ENCODE peak calls at places on chromosome 17, in six cellular contexts. F, V, A, O, C and D are unnamed samples. For H3K4me1, the result is how much of the 10 kb centered on the place peaks cover.

GRCh38 chr17:69500911-69501429 is 86.5 kb downstream of the MAP2K6 start:
- DNase-seq in O (no peak), C (peak), F (no peak), V (no peak), A (no peak), D (peak)

GRCh38 chr17:4504188-4504587 is 5.5 kb downstream of the SPNS2 start:
- DNase-seq in V (no peak), F (no peak), C (no peak), O (no peak), A (no peak), D (no peak)

GRCh38 chr17:34607917-34608316 is 28.5 kb downstream of the TMEM132E start:
- DNase-seq in A (no peak), F (no peak), V (peak), C (no peak), O (no peak), D (no peak)

GRCh38 chr17:76202516-76202915 is 37.8 kb downstream of the RNF157 start:
- DNase-seq in V (no peak), C (no peak), O (no peak), F (no peak), A (no peak), D (no peak)

GRCh38 chr17:82244413-82245140 is 15.7 kb downstream of the SLC16A3 start:
- DNase-seq in C (peak), A (no peak), F (no peak), V (no peak), O (peak), D (no peak)

GRCh38 chr17:75694536-75694935 is 26.7 kb upstream of the ITGB4 start:
- DNase-seq in F (no peak), A (no peak), O (peak), V (no peak), C (no peak), D (no peak)

GRCh38 chr17:68849673-68850260 is 105.4 kb downstream of the ABCA8 start:
- DNase-seq in V (no peak), O (no peak), C (no peak), F (no peak), A (no peak), D (no peak)

GRCh38 chr17:48453447-48453846 is 23.4 kb upstream of the SKAP1 start:
- DNase-seq in A (no peak), C (no peak), V (no peak), O (no peak), F (no peak), D (no peak)

GRCh38 chr17:79917902-79918484 is 78.8 kb upstream of the CBX4 start:
- DNase-seq in O (no peak), A (no peak), F (no peak), V (peak), C (no peak), D (no peak)

GRCh38 chr17:65370669-65371126 is 190.8 kb downstream of the AXIN2 start:
- DNase-seq in O (no peak), V (peak), C (peak), A (peak), F (no peak), D (peak)

GRCh38 chr17:76943202-76943601 is 75.0 kb downstream of the MGAT5B start:
- DNase-seq in O (no peak), A (no peak), F (no peak), C (no peak), V (peak), D (no peak)

GRCh38 chr17:78678220-78678554 is 101.0 kb upstream of the DNAH17 start:
- DNase-seq in O (no peak), C (no peak), A (no peak), F (no peak), V (no peak), D (no peak)

GRCh38 chr17:28888832-28889231 is 8.7 kb downstream of the FLOT2 start:
- DNase-seq in V (no peak), C (no peak), F (no peak), O (no peak), A (no peak), D (no peak)

GRCh38 chr17:45410144-45411091 is 22.3 kb downstream of the ARHGAP27 start:
- DNase-seq in A (no peak), O (no peak), C (peak), V (no peak), F (no peak), D (no peak)

GRCh38 chr17:10295728-10296343 is 77.0 kb downstream of the MYH13 start:
- DNase-seq in O (no peak), A (no peak), V (peak), F (no peak), C (peak), D (peak)

GRCh38 chr17:57982452-57983170 is 5.4 kb downstream of the VEZF1 start:
- DNase-seq in C (no peak), A (no peak), F (no peak), O (no peak), V (no peak), D (no peak)

GRCh38 chr17:35448214-35448898 is at the start of gene SLFN13:
- DNase-seq in F (peak), V (peak), C (peak), O (peak), A (no peak), D (peak)

GRCh38 chr17:13337864-13338371 is 263.8 kb downstream of the HS3ST3A1 start:
- DNase-seq in V (peak), F (no peak), O (no peak), A (no peak), C (no peak), D (peak)

GRCh38 chr17:50426814-50427787 is 1.1 kb downstream of the ACSF2 start:
- DNase-seq in C (peak), O (peak), V (peak), F (no peak), A (no peak), D (peak)

GRCh38 chr17:58325289-58325726 is 3.3 kb downstream of the TSPOAP1 start:
- DNase-seq in V (peak), O (no peak), F (no peak), A (no peak), C (no peak), D (no peak)

GRCh38 chr17:34639706-34640425 is 60.5 kb downstream of the TMEM132E start:
- DNase-seq in V (no peak), A (no peak), O (no peak), C (no peak), F (no peak), D (no peak)

GRCh38 chr17:64741924-64742670 is 80.0 kb upstream of the SMURF2 start:
- DNase-seq in F (peak), O (peak), A (no peak), C (peak), V (peak), D (no peak)

GRCh38 chr17:73092518-73093135 is at the start of gene SLC39A11:
- DNase-seq in F (peak), A (no peak), V (peak), C (peak), O (peak), D (peak)

GRCh38 chr17:8847891-8848290 is 19.6 kb downstream of the PIK3R6 start:
- DNase-seq in V (no peak), O (peak), F (no peak), C (no peak), A (no peak), D (no peak)

GRCh38 chr17:83192161-83192788 is 112.9 kb downstream of the METRNL start:
- DNase-seq in C (peak), F (peak), O (peak), A (no peak), V (no peak), D (no peak)

GRCh38 chr17:81980752-81981239 is 3.4 kb downstream of the ASPSCR1 start:
- DNase-seq in A (no peak), C (no peak), V (no peak), F (no peak), O (no peak), D (no peak)

GRCh38 chr17:17043668-17044226 is 1.5 kb downstream of the MPRIP start:
- DNase-seq in A (no peak), V (peak), F (peak), O (no peak), C (no peak), D (no peak)
- H3K4me1 ChIP-seq in A (half or more), V (under half), F (half or more), O (half or more), C (under half), D (under half)

GRCh38 chr17:32803544-32803943 is 73.4 kb downstream of the MYO1D start:
- DNase-seq in F (no peak), A (no peak), V (no peak), C (no peak), O (no peak), D (no peak)

GRCh38 chr17:32805029-32805976 is 71.6 kb downstream of the MYO1D start:
- DNase-seq in A (no peak), F (no peak), C (no peak), V (no peak), O (no peak), D (no peak)

GRCh38 chr17:32806646-32807045 is 70.3 kb downstream of the MYO1D start:
- DNase-seq in F (no peak), A (no peak), O (no peak), C (no peak), V (no peak), D (no peak)

GRCh38 chr17:32810690-32811089 is 66.2 kb downstream of the MYO1D start:
- DNase-seq in A (no peak), V (no peak), O (no peak), F (no peak), C (no peak), D (no peak)

GRCh38 chr17:32807577-32807976 is 69.3 kb downstream of the MYO1D start:
- DNase-seq in V (no peak), F (no peak), O (no peak), A (no peak), C (no peak), D (no peak)
- TF ChIP-seq POLR2AphosphoS5 in V (no peak), F (no peak), O (no peak), A (no peak), C (no peak), D (no peak)

GRCh38 chr17:66906321-66907278 is 57.9 kb upstream of the CACNG4 start:
- DNase-seq in A (no peak), F (peak), O (peak), V (peak), C (peak), D (peak)
- H3K4me1 ChIP-seq in A (under half), F (under half), O (under half), V (under half), C (under half), D (under half)

DNA sequence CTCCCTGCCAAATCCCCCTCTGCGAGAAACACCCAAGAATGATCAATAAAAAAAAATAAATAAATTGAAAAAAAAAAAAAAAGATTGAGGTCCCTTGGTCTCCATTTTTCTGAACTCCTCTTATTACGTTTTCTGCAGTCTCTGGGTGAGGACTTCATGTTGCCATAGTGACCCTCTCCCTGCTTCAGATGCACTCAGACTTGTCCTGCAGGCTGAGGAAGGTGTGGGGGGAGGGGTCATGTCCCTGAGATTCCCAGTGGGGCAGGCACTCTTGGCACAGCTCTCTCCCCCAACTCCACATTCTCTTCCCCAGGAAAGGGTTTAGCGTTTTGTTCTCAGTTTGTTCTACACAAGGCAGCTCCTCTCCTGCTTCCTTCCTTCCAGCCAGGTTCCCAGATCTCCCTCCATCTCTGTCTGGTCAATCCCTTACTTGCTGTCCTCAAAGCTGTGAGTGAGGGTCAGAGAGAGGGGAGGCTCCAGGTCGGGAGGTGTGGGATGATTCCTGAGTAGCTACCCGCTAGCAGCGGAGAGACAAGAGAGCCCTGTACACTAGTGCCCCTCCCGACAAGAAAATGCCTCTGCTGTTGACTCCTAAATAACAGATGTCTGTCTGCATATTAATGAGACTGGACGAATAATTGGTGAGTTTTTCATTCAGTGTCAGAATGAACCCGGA is 9.1 kb downstream of the RND2 start:
- DNase-seq in O (no peak), V (peak), A (no peak), C (no peak), F (no peak), D (no peak)
- TF ChIP-seq POLR2AphosphoS5 in O (no peak), V (no peak), A (no peak), C (no peak), F (no peak), D (no peak)